ENCODE peak calls at places on chromosomes 11 and 22, in seven cellular contexts. One of them, this sample, is unnamed.

GRCh38 chr11:79098096-79098495 is 342.7 kb downstream of the TENM4 start:
- DNase-seq in mucosa of gallbladder: no peak
- DNase-seq in choroid plexus epithelial cell: no peak
- DNase-seq in hepatic stellate cell: no peak
- DNase-seq in stimulated activated CD8-positive, alpha-beta memory T cell treated with anti-CD3 and anti-CD28 coated beads, Interleukin-12 subunit alpha, Interleukin-12 subunit beta, amount 100 ng/mL, for 1 hour: no peak
- DNase-seq in HS-27A: no peak
- DNase-seq in ACHN: no peak
- DNase-seq in this sample: no peak

GRCh38 chr11:121500275-121500674 is 47.5 kb upstream of the SORL1-AS1 start:
- DNase-seq in ACHN: no peak
- DNase-seq in hepatic stellate cell: no peak
- DNase-seq in mucosa of gallbladder: no peak
- DNase-seq in HS-27A: no peak
- DNase-seq in choroid plexus epithelial cell: no peak
- DNase-seq in stimulated activated CD8-positive, alpha-beta memory T cell treated with anti-CD3 and anti-CD28 coated beads, Interleukin-12 subunit alpha, Interleukin-12 subunit beta, amount 100 ng/mL, for 1 hour: no peak
- DNase-seq in this sample: no peak

GRCh38 chr22:36324414-36324813 is 63.4 kb downstream of the MYH9 start:
- DNase-seq in choroid plexus epithelial cell: no peak
- DNase-seq in hepatic stellate cell: no peak
- DNase-seq in ACHN: no peak
- DNase-seq in mucosa of gallbladder: no peak
- DNase-seq in stimulated activated CD8-positive, alpha-beta memory T cell treated with anti-CD3 and anti-CD28 coated beads, Interleukin-12 subunit alpha, Interleukin-12 subunit beta, amount 100 ng/mL, for 1 hour: no peak
- DNase-seq in HS-27A: no peak
- DNase-seq in this sample: no peak

GRCh38 chr22:46484861-46485595 is 52.4 kb downstream of the CELSR1 start:
- DNase-seq in mucosa of gallbladder: no peak
- DNase-seq in hepatic stellate cell: no peak
- DNase-seq in ACHN: peak; percentile 88
- DNase-seq in stimulated activated CD8-positive, alpha-beta memory T cell treated with anti-CD3 and anti-CD28 coated beads, Interleukin-12 subunit alpha, Interleukin-12 subunit beta, amount 100 ng/mL, for 1 hour: no peak
- DNase-seq in choroid plexus epithelial cell: peak; percentile 26
- DNase-seq in HS-27A: no peak
- DNase-seq in this sample: no peak

GRCh38 chr11:22521226-22521625 is 104.4 kb downstream of the FANCF start:
- DNase-seq in stimulated activated CD8-positive, alpha-beta memory T cell treated with anti-CD3 and anti-CD28 coated beads, Interleukin-12 subunit alpha, Interleukin-12 subunit beta, amount 100 ng/mL, for 1 hour: no peak
- DNase-seq in choroid plexus epithelial cell: peak; percentile 34
- DNase-seq in ACHN: no peak
- DNase-seq in mucosa of gallbladder: no peak
- DNase-seq in HS-27A: no peak
- DNase-seq in hepatic stellate cell: no peak
- DNase-seq in this sample: no peak

GRCh38 chr11:20275987-20276660 is 87.4 kb upstream of the HTATIP2 start:
- DNase-seq in choroid plexus epithelial cell: no peak
- DNase-seq in hepatic stellate cell: no peak
- DNase-seq in HS-27A: no peak
- DNase-seq in stimulated activated CD8-positive, alpha-beta memory T cell treated with anti-CD3 and anti-CD28 coated beads, Interleukin-12 subunit alpha, Interleukin-12 subunit beta, amount 100 ng/mL, for 1 hour: no peak
- DNase-seq in ACHN: no peak
- DNase-seq in mucosa of gallbladder: no peak
- DNase-seq in this sample: no peak

GRCh38 chr11:29956076-29956556 is 60.7 kb downstream of the KCNA4 start:
- DNase-seq in hepatic stellate cell: no peak
- DNase-seq in HS-27A: no peak
- DNase-seq in choroid plexus epithelial cell: no peak
- DNase-seq in mucosa of gallbladder: no peak
- DNase-seq in ACHN: no peak
- DNase-seq in stimulated activated CD8-positive, alpha-beta memory T cell treated with anti-CD3 and anti-CD28 coated beads, Interleukin-12 subunit alpha, Interleukin-12 subunit beta, amount 100 ng/mL, for 1 hour: no peak
- DNase-seq in this sample: no peak

GRCh38 chr22:29581799-29582198 is 886 bp upstream of the NIPSNAP1 start:
- DNase-seq in hepatic stellate cell: no peak
- DNase-seq in choroid plexus epithelial cell: no peak
- DNase-seq in ACHN: no peak
- DNase-seq in stimulated activated CD8-positive, alpha-beta memory T cell treated with anti-CD3 and anti-CD28 coated beads, Interleukin-12 subunit alpha, Interleukin-12 subunit beta, amount 100 ng/mL, for 1 hour: no peak
- DNase-seq in HS-27A: no peak
- DNase-seq in mucosa of gallbladder: no peak
- DNase-seq in this sample: no peak

GRCh38 chr22:50246242-50247175 is 1.7 kb upstream of the TUBGCP6 start:
- DNase-seq in HS-27A: no peak
- DNase-seq in mucosa of gallbladder: no peak
- DNase-seq in hepatic stellate cell: no peak
- DNase-seq in choroid plexus epithelial cell: no peak
- DNase-seq in stimulated activated CD8-positive, alpha-beta memory T cell treated with anti-CD3 and anti-CD28 coated beads, Interleukin-12 subunit alpha, Interleukin-12 subunit beta, amount 100 ng/mL, for 1 hour: no peak
- DNase-seq in ACHN: no peak
- DNase-seq in this sample: no peak

GRCh38 chr11:32215157-32215556 is 124.3 kb downstream of the RCN1 start:
- DNase-seq in HS-27A: no peak
- DNase-seq in mucosa of gallbladder: no peak
- DNase-seq in hepatic stellate cell: no peak
- DNase-seq in choroid plexus epithelial cell: no peak
- DNase-seq in stimulated activated CD8-positive, alpha-beta memory T cell treated with anti-CD3 and anti-CD28 coated beads, Interleukin-12 subunit alpha, Interleukin-12 subunit beta, amount 100 ng/mL, for 1 hour: no peak
- DNase-seq in ACHN: no peak
- DNase-seq in this sample: no peak

GRCh38 chr11:58609723-58610122 is 12.7 kb upstream of the CNTF start:
- DNase-seq in hepatic stellate cell: no peak
- DNase-seq in HS-27A: no peak
- DNase-seq in ACHN: no peak
- DNase-seq in choroid plexus epithelial cell: no peak
- DNase-seq in mucosa of gallbladder: no peak
- DNase-seq in stimulated activated CD8-positive, alpha-beta memory T cell treated with anti-CD3 and anti-CD28 coated beads, Interleukin-12 subunit alpha, Interleukin-12 subunit beta, amount 100 ng/mL, for 1 hour: no peak
- DNase-seq in this sample: no peak

GRCh38 chr11:26330255-26330654 is 1.7 kb upstream of the ANO3 start:
- DNase-seq in HS-27A: no peak
- DNase-seq in mucosa of gallbladder: no peak
- DNase-seq in hepatic stellate cell: no peak
- DNase-seq in stimulated activated CD8-positive, alpha-beta memory T cell treated with anti-CD3 and anti-CD28 coated beads, Interleukin-12 subunit alpha, Interleukin-12 subunit beta, amount 100 ng/mL, for 1 hour: no peak
- DNase-seq in choroid plexus epithelial cell: no peak
- DNase-seq in ACHN: no peak
- DNase-seq in this sample: no peak

GRCh38 chr11:120883404-120884135 is 140.3 kb upstream of the TBCEL start:
- DNase-seq in stimulated activated CD8-positive, alpha-beta memory T cell treated with anti-CD3 and anti-CD28 coated beads, Interleukin-12 subunit alpha, Interleukin-12 subunit beta, amount 100 ng/mL, for 1 hour: no peak
- DNase-seq in choroid plexus epithelial cell: no peak
- DNase-seq in hepatic stellate cell: no peak
- DNase-seq in HS-27A: no peak
- DNase-seq in ACHN: no peak
- DNase-seq in mucosa of gallbladder: no peak
- DNase-seq in this sample: no peak

GRCh38 chr11:101583180-101584128 is at the start of gene TRPC6:
- DNase-seq in ACHN: no peak
- DNase-seq in mucosa of gallbladder: peak; percentile 29
- DNase-seq in choroid plexus epithelial cell: peak; percentile 6
- DNase-seq in stimulated activated CD8-positive, alpha-beta memory T cell treated with anti-CD3 and anti-CD28 coated beads, Interleukin-12 subunit alpha, Interleukin-12 subunit beta, amount 100 ng/mL, for 1 hour: no peak
- DNase-seq in hepatic stellate cell: peak; percentile 19
- DNase-seq in HS-27A: no peak
- DNase-seq in this sample: no peak

GRCh38 chr22:46084943-46085830 is 65.1 kb upstream of the PPARA start:
- DNase-seq in ACHN: no peak
- DNase-seq in mucosa of gallbladder: peak; percentile 76
- DNase-seq in stimulated activated CD8-positive, alpha-beta memory T cell treated with anti-CD3 and anti-CD28 coated beads, Interleukin-12 subunit alpha, Interleukin-12 subunit beta, amount 100 ng/mL, for 1 hour: no peak
- DNase-seq in HS-27A: peak; percentile 66
- DNase-seq in hepatic stellate cell: peak; percentile 85
- DNase-seq in choroid plexus epithelial cell: no peak
- DNase-seq in this sample: no peak

GRCh38 chr11:113384551-113384950 is 3.0 kb upstream of the ANKK1 start:
- DNase-seq in HS-27A: peak; percentile 8
- DNase-seq in choroid plexus epithelial cell: peak; percentile 89
- DNase-seq in ACHN: peak; percentile 9
- DNase-seq in mucosa of gallbladder: no peak
- DNase-seq in hepatic stellate cell: peak; percentile 76
- DNase-seq in stimulated activated CD8-positive, alpha-beta memory T cell treated with anti-CD3 and anti-CD28 coated beads, Interleukin-12 subunit alpha, Interleukin-12 subunit beta, amount 100 ng/mL, for 1 hour: no peak
- DNase-seq in this sample: peak; percentile 66

GRCh38 chr11:84564180-84564866 is 1062.8 kb downstream of the DLG2 start:
- DNase-seq in choroid plexus epithelial cell: peak; percentile 71
- DNase-seq in mucosa of gallbladder: peak; percentile 29
- DNase-seq in HS-27A: peak; percentile 5
- DNase-seq in ACHN: peak; percentile 86
- DNase-seq in hepatic stellate cell: peak; percentile 4
- DNase-seq in stimulated activated CD8-positive, alpha-beta memory T cell treated with anti-CD3 and anti-CD28 coated beads, Interleukin-12 subunit alpha, Interleukin-12 subunit beta, amount 100 ng/mL, for 1 hour: no peak
- DNase-seq in this sample: peak; percentile 26

GRCh38 chr22:28917747-28918543 is 34.6 kb downstream of the ZNRF3 start:
- DNase-seq in ACHN: peak; percentile 66
- DNase-seq in mucosa of gallbladder: no peak
- DNase-seq in HS-27A: no peak
- DNase-seq in hepatic stellate cell: no peak
- DNase-seq in choroid plexus epithelial cell: peak; percentile 81
- DNase-seq in stimulated activated CD8-positive, alpha-beta memory T cell treated with anti-CD3 and anti-CD28 coated beads, Interleukin-12 subunit alpha, Interleukin-12 subunit beta, amount 100 ng/mL, for 1 hour: no peak
- DNase-seq in this sample: peak; percentile 5